ENCODE peak calls at places on chromosomes 13 and 19, in eight cellular contexts. Y, O, L, N, B, H, Q and G are unnamed samples.

GRCh38 chr13:40981361-40981760 is 37.8 kb downstream of the ELF1 start:
- DNase-seq in Y (no peak), N (no peak), Q (no peak), H (no peak), B (no peak), L (no peak), O (no peak), G (no peak)

GRCh38 chr19:49590971-49591730 is at the start of gene PRR12:
- DNase-seq in L (peak), Q (peak), Y (peak), O (peak), H (peak), B (no peak), N (peak), G (no peak)

GRCh38 chr13:65677906-65678305 is 1552.2 kb downstream of the PCDH9 start:
- DNase-seq in O (no peak), H (no peak), Y (no peak), B (no peak), Q (no peak), N (no peak), L (no peak), G (no peak)

GRCh38 chr13:71149498-71150363 is 717.3 kb downstream of the DACH1 start:
- DNase-seq in L (no peak), H (no peak), Q (no peak), Y (no peak), N (peak), B (no peak), O (no peak), G (no peak)

GRCh38 chr19:23523863-23524262 is 128.6 kb upstream of the ZNF91 start:
- DNase-seq in N (no peak), Y (no peak), H (no peak), L (no peak), Q (no peak), B (no peak), O (no peak), G (no peak)

GRCh38 chr13:62205273-62205672 is 789.6 kb upstream of the PCDH20 start:
- DNase-seq in B (no peak), N (no peak), O (no peak), Y (no peak), L (no peak), H (no peak), Q (no peak), G (no peak)

GRCh38 chr19:45506246-45506990 is 861 bp upstream of the VASP start:
- DNase-seq in L (peak), Y (peak), N (peak), Q (peak), H (peak), O (peak), B (no peak), G (peak)

GRCh38 chr13:50843256-50844043 is at the start of gene DLEU7:
- DNase-seq in Y (no peak), O (no peak), B (no peak), N (no peak), H (peak), Q (no peak), L (no peak), G (no peak)

GRCh38 chr13:84903391-84903790 is 895.8 kb downstream of the SLITRK6 start:
- DNase-seq in Y (no peak), H (no peak), L (no peak), O (no peak), B (no peak), Q (no peak), N (no peak), G (no peak)

GRCh38 chr13:77779461-77780272 is 82.2 kb downstream of the SLAIN1 start:
- DNase-seq in Q (no peak), Y (peak), O (no peak), N (peak), B (no peak), L (peak), H (no peak), G (peak)

GRCh38 chr19:17337675-17338439 is 504 bp downstream of the GTPBP3 start:
- DNase-seq in B (no peak), Q (peak), N (no peak), Y (no peak), H (peak), L (no peak), O (no peak), G (no peak)

GRCh38 chr19:35995655-35995993 is 636 bp downstream of the SDHAF1 start:
- DNase-seq in Y (peak), L (peak), Q (peak), N (no peak), O (no peak), B (no peak), H (peak), G (no peak)
- TF ChIP-seq EP300 in Y (no peak), L (no peak), Q (no peak), N (no peak), O (no peak), B (no peak), H (no peak), G (no peak)

GRCh38 chr13:100944791-100945345 is 270.3 kb upstream of the TMTC4 start:
- DNase-seq in O (no peak), L (no peak), H (no peak), Q (no peak), N (no peak), Y (no peak), B (no peak), G (no peak)

GRCh38 chr13:100946588-100946987 is 272.0 kb upstream of the TMTC4 start:
- DNase-seq in H (no peak), B (no peak), L (no peak), N (no peak), Y (no peak), O (peak), Q (no peak), G (no peak)

GRCh38 chr13:100941377-100941776 is 266.8 kb upstream of the TMTC4 start:
- DNase-seq in B (no peak), N (no peak), H (no peak), Y (no peak), L (no peak), O (no peak), Q (no peak), G (no peak)

GRCh38 chr13:100941811-100942361 is 267.3 kb upstream of the TMTC4 start:
- DNase-seq in Y (no peak), B (no peak), N (no peak), L (no peak), O (no peak), Q (no peak), H (no peak), G (no peak)
- TF ChIP-seq EP300 in Y (no peak), B (no peak), N (no peak), L (no peak), O (no peak), Q (no peak), H (no peak), G (no peak)

GRCh38 chr19:52522555-52522954 is 4.9 kb upstream of the ZNF808 start:
- DNase-seq in O (no peak), Y (no peak), N (no peak), L (no peak), B (no peak), Q (peak), H (no peak), G (no peak)

GRCh38 chr19:52532480-52532879 is 5.0 kb downstream of the ZNF808 start:
- DNase-seq in O (no peak), L (no peak), N (no peak), H (no peak), Q (no peak), Y (no peak), B (no peak), G (no peak)

GRCh38 chr19:52527134-52527953 is at the start of gene ZNF808:
- DNase-seq in Y (peak), B (peak), Q (peak), O (peak), H (peak), N (peak), L (peak), G (peak)

GRCh38 chr19:52524086-52524485 is 3.4 kb upstream of the ZNF808 start:
- DNase-seq in L (no peak), Q (no peak), B (no peak), N (no peak), H (no peak), O (no peak), Y (no peak), G (no peak)

DNA sequence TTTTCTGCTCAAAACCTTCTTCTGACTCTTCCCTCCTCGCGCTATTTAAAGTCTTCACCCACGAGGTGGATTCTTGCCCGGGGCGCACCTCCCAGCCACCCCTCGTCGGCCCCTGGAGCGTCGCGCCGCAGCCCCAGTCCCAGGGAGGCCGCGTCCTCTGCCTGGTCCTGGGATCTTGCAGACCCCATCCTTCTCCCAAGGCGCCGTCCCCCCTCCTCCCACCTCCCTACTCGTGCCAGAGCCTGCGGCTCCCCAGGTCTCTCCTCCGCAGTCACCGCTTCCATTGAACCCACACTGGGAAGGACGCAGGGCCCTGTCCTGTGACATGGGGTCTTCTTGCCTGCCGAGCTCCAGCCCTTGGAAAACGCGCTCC is 472 bp downstream of the ZNF808 start:
- DNase-seq in N (no peak), L (peak), Y (no peak), H (peak), Q (peak), B (no peak), O (no peak), G (no peak)
- TF ChIP-seq EP300 in N (no peak), L (no peak), Y (no peak), H (no peak), Q (no peak), B (no peak), O (no peak), G (no peak)

GRCh38 chr19:38373907-38374331 is 452 bp upstream of the PSMD8 start:
- DNase-seq in B (no peak), O (no peak), L (no peak), H (no peak), Q (no peak), N (no peak), Y (no peak), G (no peak)

GRCh38 chr19:38376576-38376975 is 2.2 kb downstream of the PSMD8 start:
- DNase-seq in N (no peak), O (no peak), Q (no peak), H (no peak), L (no peak), B (no peak), Y (no peak), G (no peak)

GRCh38 chr19:38374332-38375097 is at the start of gene PSMD8:
- DNase-seq in N (peak), B (peak), H (peak), O (peak), Q (peak), L (peak), Y (peak), G (peak)

GRCh38 chr19:38375748-38376147 is 1.4 kb downstream of the PSMD8 start:
- DNase-seq in Y (no peak), O (no peak), L (no peak), Q (no peak), H (no peak), B (no peak), N (no peak), G (no peak)

DNA sequence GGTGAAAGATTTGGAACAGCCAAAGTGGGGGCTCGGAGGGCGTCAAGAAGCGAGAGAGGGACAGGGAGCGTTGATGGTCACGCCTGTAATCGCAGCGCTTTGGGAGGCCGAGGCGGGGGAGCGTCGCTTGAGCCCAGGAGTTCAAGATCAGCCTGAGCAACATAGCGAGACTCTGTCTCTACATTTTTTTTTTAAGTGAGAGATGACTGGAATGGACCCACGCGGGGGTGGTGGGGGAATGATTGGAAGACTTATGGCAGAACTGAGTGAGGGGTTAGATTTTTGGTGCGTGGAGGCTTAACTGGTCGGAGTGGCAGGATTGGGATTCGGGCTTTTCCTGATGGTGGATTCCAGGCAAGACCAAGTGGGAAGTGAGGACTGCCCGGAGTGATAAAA is 725 bp downstream of the PSMD8 start:
- DNase-seq in Q (no peak), O (no peak), Y (no peak), N (no peak), L (no peak), H (no peak), B (no peak), G (no peak)
- TF ChIP-seq EP300 in Q (no peak), O (no peak), Y (no peak), N (no peak), L (no peak), H (no peak), B (no peak), G (no peak)

DNA sequence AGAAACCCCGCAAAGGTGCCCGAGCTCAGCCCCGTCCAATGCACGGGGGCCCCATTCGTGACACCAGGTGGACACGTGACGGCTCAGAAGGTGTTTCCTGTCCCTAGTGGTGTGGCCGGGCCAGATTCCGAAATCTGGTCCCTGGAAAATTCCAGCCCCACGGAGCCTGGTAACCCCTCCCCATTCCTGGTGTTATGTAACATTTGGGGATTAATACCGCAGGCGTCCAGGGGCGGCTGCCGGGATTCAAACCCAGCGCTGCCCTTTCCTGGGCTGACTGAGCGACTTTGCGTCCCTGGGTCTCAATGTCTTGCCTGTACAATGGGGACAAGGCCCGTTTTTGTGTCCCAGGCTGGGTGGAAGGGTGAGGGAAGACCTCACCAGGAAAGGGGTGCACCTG is 1.0 kb upstream of the PLK5 start:
- DNase-seq in Q (no peak), N (no peak), Y (no peak), H (no peak), L (no peak), O (no peak), B (no peak), G (no peak)
- TF ChIP-seq EP300 in Q (no peak), N (no peak), Y (no peak), H (no peak), L (no peak), O (no peak), B (no peak), G (no peak)

GRCh38 chr13:113145496-113145895 is 13.0 kb upstream of the PROZ start:
- DNase-seq in Q (no peak), B (no peak), H (no peak), Y (no peak), O (no peak), L (no peak), N (no peak), G (no peak)

GRCh38 chr13:113148407-113148806 is 10.0 kb upstream of the PROZ start:
- DNase-seq in H (no peak), Y (no peak), O (no peak), Q (no peak), L (no peak), B (no peak), N (no peak), G (no peak)

GRCh38 chr13:113145911-113146598 is 12.4 kb upstream of the PROZ start:
- DNase-seq in Y (no peak), L (no peak), N (no peak), B (no peak), H (no peak), Q (no peak), O (no peak), G (no peak)

GRCh38 chr13:113146750-113147149 is 11.7 kb upstream of the PROZ start:
- DNase-seq in B (no peak), O (no peak), L (no peak), H (no peak), Q (no peak), N (no peak), Y (no peak), G (no peak)

DNA sequence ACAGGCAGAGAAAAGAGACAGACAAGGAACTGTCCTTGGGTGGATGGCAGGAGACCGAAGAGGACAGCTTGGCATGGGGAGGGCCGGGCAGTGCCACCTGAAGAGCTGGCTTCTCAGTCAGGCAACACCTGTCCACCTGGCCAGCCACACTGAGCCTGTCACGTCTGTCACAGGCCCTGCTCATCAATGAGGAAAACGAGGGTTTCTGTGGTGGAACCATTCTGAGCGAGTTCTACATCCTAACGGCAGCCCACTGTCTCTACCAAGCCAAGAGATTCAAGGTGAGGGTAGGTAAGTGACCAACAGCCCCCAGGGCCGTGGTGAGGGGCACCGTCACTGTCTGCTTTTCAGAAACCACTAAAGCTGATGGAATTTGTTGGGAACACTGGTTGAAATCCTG is 11.2 kb upstream of the PROZ start:
- DNase-seq in L (no peak), H (no peak), Y (no peak), Q (no peak), O (no peak), B (no peak), N (no peak), G (no peak)
- TF ChIP-seq EP300 in L (no peak), H (no peak), Y (no peak), Q (no peak), O (no peak), B (no peak), N (no peak), G (no peak)

GRCh38 chr13:20960663-20961309 is 58.2 kb upstream of the XPO4 start:
- DNase-seq in Y (no peak), H (no peak), L (peak), Q (no peak), B (no peak), O (no peak), N (no peak), G (no peak)
- TF ChIP-seq EP300 in Y (no peak), H (no peak), L (no peak), Q (no peak), B (no peak), O (no peak), N (no peak), G (no peak)

GRCh38 chr19:19101540-19101939 is 36.7 kb downstream of the TMEM161A start:
- DNase-seq in Y (no peak), H (no peak), Q (no peak), O (no peak), N (no peak), B (no peak), L (no peak), G (no peak)

GRCh38 chr19:19098084-19098702 is 34.4 kb downstream of the SLC25A42 start:
- DNase-seq in Q (no peak), O (no peak), N (no peak), H (no peak), L (no peak), Y (no peak), B (no peak), G (no peak)

GRCh38 chr19:19096641-19097627 is 33.1 kb downstream of the SLC25A42 start:
- DNase-seq in Q (no peak), O (no peak), N (no peak), L (peak), B (no peak), Y (no peak), H (no peak), G (no peak)

GRCh38 chr19:19095691-19096090 is 31.9 kb downstream of the SLC25A42 start:
- DNase-seq in H (no peak), O (no peak), L (no peak), N (no peak), B (no peak), Y (no peak), Q (no peak), G (no peak)

DNA sequence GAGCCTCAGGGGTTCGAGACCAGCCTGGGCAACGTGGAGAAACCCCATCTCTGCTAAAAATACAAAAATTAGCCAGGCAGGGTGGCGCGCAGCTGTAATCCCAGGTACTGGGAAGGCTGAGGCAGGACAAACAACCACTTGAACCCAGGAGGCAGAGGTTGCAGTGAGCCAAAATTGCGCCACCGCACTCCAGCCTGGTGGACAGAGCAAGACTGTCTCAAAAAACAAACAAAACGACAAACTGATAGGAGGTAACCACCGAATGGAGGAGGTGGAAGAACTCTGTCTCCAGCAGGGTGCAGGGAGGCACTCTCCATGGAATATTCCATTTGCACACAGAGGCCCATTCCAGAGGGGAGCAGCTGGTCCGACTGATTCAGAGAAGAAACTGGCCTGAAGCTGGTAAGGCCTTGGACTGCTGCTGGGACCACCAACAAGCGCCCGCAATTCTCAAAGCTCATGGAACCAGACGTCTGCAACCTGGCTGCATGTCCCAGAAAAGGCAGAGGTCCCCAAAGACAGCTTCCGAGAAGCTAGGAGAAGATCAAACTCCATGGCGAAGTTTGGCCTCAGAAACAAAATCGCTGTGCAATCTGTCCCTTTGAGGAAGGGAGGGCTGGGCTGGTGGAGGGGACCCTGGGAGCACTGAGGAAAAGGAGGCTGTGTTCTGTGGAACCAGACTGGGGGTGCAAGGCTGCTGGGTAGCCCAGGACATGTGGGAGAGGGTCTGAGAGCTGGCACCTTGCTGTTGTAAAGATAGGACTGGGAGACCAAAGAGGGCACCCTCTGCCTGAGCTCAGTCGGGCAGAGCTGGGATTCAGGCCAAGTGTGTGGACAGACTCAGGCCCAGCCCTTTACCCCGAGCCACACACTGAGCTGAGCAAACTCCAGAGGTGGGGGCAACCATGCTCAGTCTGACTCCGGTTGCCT is 35.2 kb downstream of the SLC25A42 start:
- DNase-seq in B (no peak), L (no peak), N (no peak), Y (no peak), O (no peak), Q (no peak), H (no peak), G (no peak)
- TF ChIP-seq EP300 in B (no peak), L (no peak), N (no peak), Y (no peak), O (no peak), Q (no peak), H (no peak), G (no peak)